ENCODE peak calls at places on chromosomes 13 and 19, in five cellular contexts. J, N, E, C and S are unnamed samples.

GRCh38 chr13:111031531-111031961 is 83.6 kb upstream of the ARHGEF7 start:
- DNase-seq in E (peak; percentile 30), J (peak; percentile 58), C (peak; percentile 66), N (no peak), S (peak; percentile 77)

GRCh38 chr13:111658150-111659100 is 338.0 kb downstream of the TEX29 start:
- DNase-seq in C (no peak), J (no peak), E (peak; percentile 49), N (peak; percentile 76), S (no peak)

GRCh38 chr13:24684600-24684998 is 4.4 kb downstream of the ATP12A start:
- DNase-seq in N (no peak), J (no peak), E (no peak), C (no peak), S (no peak)

GRCh38 chr13:23657056-23657455 is 86.8 kb downstream of the TNFRSF19 start:
- DNase-seq in N (no peak), J (no peak), E (no peak), C (no peak), S (no peak)

GRCh38 chr19:47239152-47239551 is 8.2 kb upstream of the BBC3 start:
- DNase-seq in J (no peak), C (no peak), E (no peak), N (no peak), S (no peak)

GRCh38 chr19:32819415-32820400 is 49.9 kb downstream of the SLC7A9 start:
- DNase-seq in J (no peak), N (no peak), E (no peak), C (no peak), S (no peak)

GRCh38 chr19:49889687-49890348 is 6.9 kb downstream of the IL4I1 start:
- DNase-seq in E (peak; percentile 94), N (peak; percentile 74), J (peak; percentile 61), C (peak; percentile 86), S (peak; percentile 60)

GRCh38 chr19:44356383-44357111 is at the start of gene ZNF112:
- DNase-seq in N (peak; percentile 78), J (peak; percentile 91), C (peak; percentile 89), E (peak; percentile 81), S (peak; percentile 93)

GRCh38 chr19:30722236-30722635 is 350.1 kb downstream of the ZNF536 start:
- DNase-seq in C (no peak), J (no peak), N (no peak), E (no peak), S (no peak)

GRCh38 chr19:339262-339887 is 5.2 kb downstream of the MIER2 start:
- DNase-seq in J (peak; percentile 22), N (no peak), E (no peak), C (no peak), S (no peak)

GRCh38 chr19:56838680-56838929 is 1.9 kb downstream of the PEG3 start:
- DNase-seq in N (no peak), E (no peak), C (no peak), J (no peak), S (no peak)

GRCh38 chr13:21079206-21079605 is 17.8 kb upstream of the LATS2 start:
- DNase-seq in J (no peak), E (no peak), N (no peak), C (no peak), S (no peak)

GRCh38 chr13:36718146-36718545 is 44.3 kb downstream of the SERTM1 start:
- DNase-seq in E (no peak), J (peak; percentile 3), C (no peak), N (no peak), S (no peak)

GRCh38 chr13:53672005-53672404 is 643.4 kb downstream of the OLFM4 start:
- DNase-seq in N (no peak), J (no peak), C (no peak), E (no peak), S (no peak)

GRCh38 chr13:62019858-62020257 is 604.2 kb upstream of the PCDH20 start:
- DNase-seq in C (no peak), J (no peak), N (no peak), E (no peak), S (no peak)

GRCh38 chr19:37551123-37551993 is 43.2 kb downstream of the ZNF571 start:
- DNase-seq in J (peak; percentile 44), C (peak; percentile 90), N (no peak), E (no peak), S (no peak)

GRCh38 chr19:2385053-2385721 is 25.1 kb downstream of the TMPRSS9 start:
- DNase-seq in J (peak; percentile 79), E (peak; percentile 82), C (peak; percentile 98), N (no peak), S (peak; percentile 80)

GRCh38 chr19:3852614-3853254 is 16.1 kb downstream of the ZFR2 start:
- DNase-seq in E (peak; percentile 59), J (peak; percentile 60), N (no peak), C (no peak), S (peak; percentile 31)

GRCh38 chr13:76783798-76784197 is 102.4 kb downstream of the KCTD12 start:
- DNase-seq in C (no peak), E (no peak), N (no peak), J (no peak), S (no peak)

GRCh38 chr13:26965976-26966375 is 205.4 kb upstream of the GPR12 start:
- DNase-seq in E (no peak), C (no peak), N (no peak), J (peak; percentile 93), S (no peak)
- H3K4me1 ChIP-seq in E (peaks cover 2% of the 10 kb centered on the region), C (no peaks in the 10 kb centered on the region), N (peaks cover 6% of the 10 kb centered on the region), J (peaks cover 18% of the 10 kb centered on the region), S (peaks cover 18% of the 10 kb centered on the region)

GRCh38 chr19:45457776-45458175 is 10.0 kb upstream of the FOSB start:
- DNase-seq in C (no peak), N (no peak), J (no peak), E (no peak), S (no peak)

GRCh38 chr19:45451181-45451849 is 16.5 kb upstream of the FOSB start:
- DNase-seq in C (no peak), E (no peak), J (peak; percentile 88), N (no peak), S (peak; percentile 92)

GRCh38 chr19:45451850-45452387 is 15.9 kb upstream of the FOSB start:
- DNase-seq in C (peak; percentile 69), J (no peak), E (no peak), N (no peak), S (no peak)

GRCh38 chr19:45456500-45456815 is 11.3 kb upstream of the FOSB start:
- DNase-seq in N (no peak), C (no peak), J (no peak), E (no peak), S (no peak)

GRCh38 chr19:45455707-45456499 is 11.9 kb upstream of the FOSB start:
- DNase-seq in C (peak; percentile 99), E (peak; percentile 85), J (peak; percentile 99), N (no peak), S (peak; percentile 100)
- H4K91ac ChIP-seq in C (peak overlapping the region; percentile 92), E (peak overlapping the region; percentile 91), J (peak overlapping the region; percentile 49), N (no peak overlapping the region), S (peak overlapping the region; percentile 14)

DNA sequence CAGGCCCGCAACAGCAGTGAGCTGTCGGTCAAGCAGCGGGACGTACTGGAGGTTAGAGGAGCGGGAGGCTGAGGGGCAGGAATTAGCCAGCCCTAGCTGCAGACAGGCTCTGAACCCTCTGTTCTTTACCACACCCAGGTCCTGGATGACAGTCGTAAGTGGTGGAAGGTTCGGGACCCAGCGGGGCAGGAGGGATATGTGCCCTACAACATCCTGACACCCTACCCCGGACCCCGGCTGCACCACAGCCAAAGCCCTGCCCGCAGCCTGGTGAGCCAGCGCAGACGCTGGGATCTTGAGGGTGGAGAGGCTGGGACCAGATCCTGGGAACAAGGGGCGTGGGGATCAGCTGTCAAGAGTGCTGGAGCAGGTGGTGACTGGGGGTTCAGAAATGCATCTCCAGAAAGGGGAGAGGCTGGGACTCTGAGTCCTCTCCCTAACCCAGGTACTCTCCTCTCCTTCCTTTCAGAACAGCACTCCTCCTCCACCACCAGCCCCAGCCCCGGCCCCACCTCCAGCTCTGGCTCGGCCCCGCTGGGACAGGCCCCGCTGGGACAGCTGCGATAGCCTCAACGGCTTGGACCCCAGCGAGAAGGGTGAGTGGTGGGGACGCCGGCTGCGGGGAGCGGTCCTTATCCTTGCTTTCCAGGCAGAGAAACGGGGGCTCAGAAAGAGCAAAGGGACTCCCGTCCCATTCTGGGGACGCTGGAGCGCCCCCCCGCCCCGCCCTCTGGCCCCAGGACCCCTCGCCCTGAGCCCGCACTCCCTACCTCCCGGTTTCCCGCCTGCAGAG is 10.4 kb downstream of the EPS8L1 start:
- DNase-seq in J (no peak), E (peak; percentile 69), C (no peak), N (no peak), S (no peak)
- H3K4me3 ChIP-seq in J (peak overlapping the region; percentile 49), E (peak overlapping the region; percentile 46), C (peak overlapping the region; percentile 65), N (peak overlapping the region; percentile 88), S (peak overlapping the region; percentile 77)

DNA sequence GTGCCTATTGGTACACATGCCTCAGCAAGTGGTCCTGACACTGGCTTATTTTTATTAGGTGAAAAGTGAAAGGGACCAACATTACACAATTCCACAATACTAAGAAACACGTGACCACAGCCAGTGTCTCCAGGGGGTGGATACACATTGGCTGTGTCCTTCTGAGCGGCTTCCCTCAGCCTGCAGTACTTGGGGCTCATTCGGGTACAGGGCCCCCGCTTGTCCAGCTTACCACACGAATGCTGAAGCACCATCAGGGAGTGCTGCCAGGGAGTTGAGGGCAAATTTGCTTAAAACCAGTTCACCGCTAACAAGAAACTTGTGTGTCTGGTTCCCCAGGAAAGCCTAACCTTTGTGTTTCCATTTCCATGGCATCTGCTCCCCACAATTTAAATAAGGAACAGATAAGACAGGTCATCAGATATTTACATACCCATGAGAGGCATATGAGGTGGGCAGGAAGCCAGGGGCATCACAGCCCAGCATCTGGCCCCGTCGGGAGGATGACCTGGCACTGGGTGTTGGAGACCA is 23.3 kb downstream of the PBX4 start:
- DNase-seq in E (no peak), J (peak; percentile 47), C (no peak), N (no peak), S (peak; percentile 58)
- H3K4me1 ChIP-seq in E (peaks cover 5% of the 10 kb centered on the region), J (peaks cover 19% of the 10 kb centered on the region), C (peaks cover 16% of the 10 kb centered on the region), N (peaks cover 6% of the 10 kb centered on the region), S (peaks cover 14% of the 10 kb centered on the region)

GRCh38 chr13:114118086-114118762 is 14.2 kb downstream of the RASA3 start:
- DNase-seq in J (no peak), C (no peak), N (no peak), E (no peak), S (peak; percentile 39)
- H4K91ac ChIP-seq in J (peak overlapping the region; percentile 96), C (peak overlapping the region; percentile 78), N (no peak overlapping the region), E (peak overlapping the region; percentile 52), S (peak overlapping the region; percentile 100)

GRCh38 chr13:43376596-43376995 is 353.2 kb downstream of the DNAJC15 start:
- DNase-seq in J (no peak), E (no peak), N (no peak), C (no peak), S (no peak)
- H3K4me3 ChIP-seq in J (no peak overlapping the region), E (no peak overlapping the region), N (no peak overlapping the region), C (no peak overlapping the region), S (no peak overlapping the region)

GRCh38 chr19:42279148-42279901 is 10.3 kb downstream of the CIC start:
- DNase-seq in J (no peak), N (no peak), C (no peak), E (no peak), S (no peak)
- H3K4me1 ChIP-seq in J (peaks cover 46% of the 10 kb centered on the region), N (peaks cover 28% of the 10 kb centered on the region), C (peaks cover 38% of the 10 kb centered on the region), E (peaks cover 20% of the 10 kb centered on the region), S (peaks cover 70% of the 10 kb centered on the region)

DNA sequence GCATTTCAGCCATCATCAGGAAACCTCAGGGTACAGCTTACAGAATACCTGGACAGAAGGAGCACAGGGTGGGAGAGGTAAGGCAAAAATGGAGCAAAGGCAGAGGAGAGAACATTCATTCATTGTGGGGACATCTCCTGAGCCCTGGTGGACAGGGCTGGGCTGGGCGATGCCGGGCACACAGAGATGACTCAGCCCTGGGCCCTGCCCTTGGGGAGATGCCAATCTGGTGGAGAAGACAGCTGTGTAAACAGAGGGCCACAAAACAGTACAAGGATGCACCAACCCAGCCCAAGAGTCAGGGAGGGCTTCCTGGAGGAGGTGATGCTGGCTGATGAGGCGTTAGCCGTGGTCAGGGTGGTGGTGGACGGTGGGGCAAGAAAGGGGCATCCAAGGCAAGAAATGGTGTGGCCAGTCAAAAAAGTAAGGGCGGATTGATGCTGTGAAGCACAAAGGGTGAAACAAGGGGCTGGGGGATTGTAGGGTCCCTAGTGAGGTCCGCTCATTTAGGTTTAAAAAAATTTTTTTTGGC is 3.6 kb upstream of the HAS1 start:
- DNase-seq in E (no peak), N (no peak), J (no peak), C (no peak), S (no peak)
- H4K91ac ChIP-seq in E (no peak overlapping the region), N (no peak overlapping the region), J (no peak overlapping the region), C (no peak overlapping the region), S (peak overlapping the region; percentile 15)